ENCODE peak calls at places on chromosomes 11 and 22, in five cellular contexts. One of them, this sample, is unnamed.

GRCh38 chr11:31620434-31620833 is 110.9 kb downstream of the ELP4 start:
- DNase-seq in brain microvascular endothelial cell: no peak
- DNase-seq in AG09309: no peak
- DNase-seq in stimulated activated naive CD8-positive, alpha-beta T cell treated with anti-CD3 and anti-CD28 coated beads, Interleukin-15, Interleukin-2, amounts not matched to agents 100 U/mL and 50 U/mL, for 24 hours: no peak
- DNase-seq in naive thymus-derived CD8-positive, alpha-beta T cell: no peak
- DNase-seq in this sample: no peak

GRCh38 chr11:114296190-114296978 is at the start of gene NNMT:
- DNase-seq in brain microvascular endothelial cell: peak
- DNase-seq in stimulated activated naive CD8-positive, alpha-beta T cell treated with anti-CD3 and anti-CD28 coated beads, Interleukin-15, Interleukin-2, amounts not matched to agents 100 U/mL and 50 U/mL, for 24 hours: no peak
- DNase-seq in naive thymus-derived CD8-positive, alpha-beta T cell: no peak
- DNase-seq in AG09309: peak
- DNase-seq in this sample: peak

GRCh38 chr11:77088236-77089003 is 14.2 kb upstream of the OMP start:
- DNase-seq in naive thymus-derived CD8-positive, alpha-beta T cell: no peak
- DNase-seq in AG09309: no peak
- DNase-seq in brain microvascular endothelial cell: no peak
- DNase-seq in stimulated activated naive CD8-positive, alpha-beta T cell treated with anti-CD3 and anti-CD28 coated beads, Interleukin-15, Interleukin-2, amounts not matched to agents 100 U/mL and 50 U/mL, for 24 hours: no peak
- DNase-seq in this sample: no peak

GRCh38 chr11:134932761-134933160 is 520.7 kb upstream of the B3GAT1 start:
- DNase-seq in naive thymus-derived CD8-positive, alpha-beta T cell: no peak
- DNase-seq in stimulated activated naive CD8-positive, alpha-beta T cell treated with anti-CD3 and anti-CD28 coated beads, Interleukin-15, Interleukin-2, amounts not matched to agents 100 U/mL and 50 U/mL, for 24 hours: no peak
- DNase-seq in brain microvascular endothelial cell: peak
- DNase-seq in AG09309: no peak
- DNase-seq in this sample: no peak

GRCh38 chr11:67022341-67022933 is 497 bp upstream of the SYT12 start:
- DNase-seq in AG09309: no peak
- DNase-seq in brain microvascular endothelial cell: peak
- DNase-seq in stimulated activated naive CD8-positive, alpha-beta T cell treated with anti-CD3 and anti-CD28 coated beads, Interleukin-15, Interleukin-2, amounts not matched to agents 100 U/mL and 50 U/mL, for 24 hours: no peak
- DNase-seq in naive thymus-derived CD8-positive, alpha-beta T cell: no peak
- DNase-seq in this sample: peak

GRCh38 chr11:64263021-64263946 is 12.0 kb downstream of the PLCB3 start:
- DNase-seq in brain microvascular endothelial cell: peak
- DNase-seq in stimulated activated naive CD8-positive, alpha-beta T cell treated with anti-CD3 and anti-CD28 coated beads, Interleukin-15, Interleukin-2, amounts not matched to agents 100 U/mL and 50 U/mL, for 24 hours: no peak
- DNase-seq in naive thymus-derived CD8-positive, alpha-beta T cell: no peak
- DNase-seq in AG09309: no peak
- DNase-seq in this sample: no peak

GRCh38 chr11:44338721-44339529 is 29.0 kb upstream of the ALX4 start:
- DNase-seq in stimulated activated naive CD8-positive, alpha-beta T cell treated with anti-CD3 and anti-CD28 coated beads, Interleukin-15, Interleukin-2, amounts not matched to agents 100 U/mL and 50 U/mL, for 24 hours: no peak
- DNase-seq in naive thymus-derived CD8-positive, alpha-beta T cell: no peak
- DNase-seq in brain microvascular endothelial cell: no peak
- DNase-seq in AG09309: no peak
- DNase-seq in this sample: no peak

GRCh38 chr11:119290894-119291497 is 25.9 kb downstream of the MCAM start:
- DNase-seq in stimulated activated naive CD8-positive, alpha-beta T cell treated with anti-CD3 and anti-CD28 coated beads, Interleukin-15, Interleukin-2, amounts not matched to agents 100 U/mL and 50 U/mL, for 24 hours: no peak
- DNase-seq in naive thymus-derived CD8-positive, alpha-beta T cell: no peak
- DNase-seq in brain microvascular endothelial cell: no peak
- DNase-seq in AG09309: no peak
- DNase-seq in this sample: no peak

GRCh38 chr22:30552719-30553118 is 6.2 kb upstream of the SEC14L6 start:
- DNase-seq in naive thymus-derived CD8-positive, alpha-beta T cell: no peak
- DNase-seq in stimulated activated naive CD8-positive, alpha-beta T cell treated with anti-CD3 and anti-CD28 coated beads, Interleukin-15, Interleukin-2, amounts not matched to agents 100 U/mL and 50 U/mL, for 24 hours: no peak
- DNase-seq in AG09309: no peak
- DNase-seq in brain microvascular endothelial cell: no peak
- DNase-seq in this sample: no peak

GRCh38 chr11:42407379-42407778 is 904.4 kb upstream of the API5 start:
- DNase-seq in naive thymus-derived CD8-positive, alpha-beta T cell: no peak
- DNase-seq in AG09309: no peak
- DNase-seq in brain microvascular endothelial cell: peak
- DNase-seq in stimulated activated naive CD8-positive, alpha-beta T cell treated with anti-CD3 and anti-CD28 coated beads, Interleukin-15, Interleukin-2, amounts not matched to agents 100 U/mL and 50 U/mL, for 24 hours: no peak
- DNase-seq in this sample: no peak

GRCh38 chr11:34773826-34774225 is 142.4 kb downstream of the APIP start:
- DNase-seq in AG09309: no peak
- DNase-seq in naive thymus-derived CD8-positive, alpha-beta T cell: no peak
- DNase-seq in brain microvascular endothelial cell: no peak
- DNase-seq in stimulated activated naive CD8-positive, alpha-beta T cell treated with anti-CD3 and anti-CD28 coated beads, Interleukin-15, Interleukin-2, amounts not matched to agents 100 U/mL and 50 U/mL, for 24 hours: no peak
- DNase-seq in this sample: no peak

GRCh38 chr22:49632199-49633009 is 195.3 kb downstream of the BRD1 start:
- DNase-seq in naive thymus-derived CD8-positive, alpha-beta T cell: no peak
- DNase-seq in AG09309: no peak
- DNase-seq in stimulated activated naive CD8-positive, alpha-beta T cell treated with anti-CD3 and anti-CD28 coated beads, Interleukin-15, Interleukin-2, amounts not matched to agents 100 U/mL and 50 U/mL, for 24 hours: peak
- DNase-seq in brain microvascular endothelial cell: peak
- DNase-seq in this sample: no peak

GRCh38 chr22:47854226-47854625 is 1091.8 kb downstream of the TBC1D22A start:
- DNase-seq in stimulated activated naive CD8-positive, alpha-beta T cell treated with anti-CD3 and anti-CD28 coated beads, Interleukin-15, Interleukin-2, amounts not matched to agents 100 U/mL and 50 U/mL, for 24 hours: no peak
- DNase-seq in naive thymus-derived CD8-positive, alpha-beta T cell: no peak
- DNase-seq in brain microvascular endothelial cell: no peak
- DNase-seq in AG09309: no peak
- DNase-seq in this sample: no peak

GRCh38 chr11:13247606-13248320 is 29.8 kb upstream of the BMAL1 start:
- DNase-seq in naive thymus-derived CD8-positive, alpha-beta T cell: no peak
- DNase-seq in brain microvascular endothelial cell: no peak
- DNase-seq in stimulated activated naive CD8-positive, alpha-beta T cell treated with anti-CD3 and anti-CD28 coated beads, Interleukin-15, Interleukin-2, amounts not matched to agents 100 U/mL and 50 U/mL, for 24 hours: no peak
- DNase-seq in AG09309: no peak
- DNase-seq in this sample: no peak

GRCh38 chr11:67274768-67275605 is 8.7 kb downstream of the GRK2 start:
- DNase-seq in naive thymus-derived CD8-positive, alpha-beta T cell: no peak
- DNase-seq in AG09309: no peak
- DNase-seq in brain microvascular endothelial cell: no peak
- DNase-seq in stimulated activated naive CD8-positive, alpha-beta T cell treated with anti-CD3 and anti-CD28 coated beads, Interleukin-15, Interleukin-2, amounts not matched to agents 100 U/mL and 50 U/mL, for 24 hours: no peak
- DNase-seq in this sample: no peak

GRCh38 chr11:36452987-36453386 is 57.1 kb downstream of the TRAF6 start:
- DNase-seq in stimulated activated naive CD8-positive, alpha-beta T cell treated with anti-CD3 and anti-CD28 coated beads, Interleukin-15, Interleukin-2, amounts not matched to agents 100 U/mL and 50 U/mL, for 24 hours: no peak
- DNase-seq in AG09309: no peak
- DNase-seq in naive thymus-derived CD8-positive, alpha-beta T cell: no peak
- DNase-seq in brain microvascular endothelial cell: no peak
- DNase-seq in this sample: no peak

GRCh38 chr11:119416606-119417580 is 6.1 kb downstream of the THY1 start:
- DNase-seq in brain microvascular endothelial cell: no peak
- DNase-seq in AG09309: no peak
- DNase-seq in naive thymus-derived CD8-positive, alpha-beta T cell: no peak
- DNase-seq in stimulated activated naive CD8-positive, alpha-beta T cell treated with anti-CD3 and anti-CD28 coated beads, Interleukin-15, Interleukin-2, amounts not matched to agents 100 U/mL and 50 U/mL, for 24 hours: no peak
- DNase-seq in this sample: peak